ENCODE peak calls at places on chromosome 7, in eight cellular contexts. L is esophagus squamous epithelium, F is upper lobe of right lung, E is lower leg skin, C is MM.1S, T is spleen, V is GM23338, H is lower lobe of right lung. O is an unnamed sample.

GRCh38 chr7:100888529-100888987 is 957 bp downstream of the UFSP1 start:
- DNase-seq in L (no peak), F (no peak), E (no peak), C (no peak), T (no peak), V (no peak), H (no peak), O (no peak)

GRCh38 chr7:75971961-75972763 is 22.2 kb downstream of the TMEM120A start:
- DNase-seq in L (no peak), F (peak; percentile 78), E (no peak), C (no peak), T (peak; percentile 81), V (peak; percentile 73), H (peak; percentile 75), O (no peak)

GRCh38 chr7:80659120-80660055 is 20.9 kb downstream of the CD36 start:
- DNase-seq in L (no peak), F (no peak), E (no peak), C (peak; percentile 36), T (no peak), V (peak; percentile 44), H (no peak), O (no peak)

GRCh38 chr7:45885264-45885882 is 2.9 kb upstream of the IGFBP1 start:
- DNase-seq in L (no peak), F (no peak), E (peak; percentile 54), C (no peak), T (no peak), V (no peak), H (no peak), O (no peak)

GRCh38 chr7:140453273-140453672 is 26.0 kb downstream of the MKRN1 start:
- DNase-seq in L (no peak), F (no peak), E (no peak), C (no peak), T (no peak), V (no peak), H (no peak), O (no peak)

GRCh38 chr7:8442295-8442813 is 8.9 kb downstream of the NXPH1 start:
- DNase-seq in L (no peak), F (no peak), E (no peak), C (no peak), T (peak; percentile 59), V (no peak), H (no peak), O (no peak)

GRCh38 chr7:55377162-55377810 is 12.1 kb downstream of the LANCL2 start:
- DNase-seq in L (no peak), F (no peak), E (no peak), C (no peak), T (no peak), V (no peak), H (no peak), O (no peak)

GRCh38 chr7:3168869-3169268 is 125.2 kb upstream of the CARD11 start:
- DNase-seq in L (no peak), F (no peak), E (no peak), C (no peak), T (no peak), V (no peak), H (peak; percentile 6), O (no peak)

GRCh38 chr7:134476044-134476443 is 17.1 kb upstream of the AKR1B1 start:
- DNase-seq in L (no peak), F (no peak), E (no peak), C (no peak), T (no peak), V (no peak), H (no peak), O (no peak)

GRCh38 chr7:111894518-111894917 is 311.7 kb downstream of the DOCK4 start:
- DNase-seq in L (no peak), F (no peak), E (no peak), C (no peak), T (no peak), V (no peak), H (no peak), O (no peak)

GRCh38 chr7:141906285-141906684 is 9.9 kb upstream of the OR9A4 start:
- DNase-seq in L (no peak), F (no peak), E (no peak), C (no peak), T (no peak), V (no peak), H (no peak), O (no peak)

GRCh38 chr7:136807598-136807997 is 60.9 kb upstream of the CHRM2 start:
- DNase-seq in L (no peak), F (no peak), E (no peak), C (no peak), T (no peak), V (peak; percentile 48), H (no peak), O (no peak)

GRCh38 chr7:98240961-98241673 is 10.9 kb downstream of the TECPR1 start:
- DNase-seq in L (no peak), F (no peak), E (no peak), C (peak; percentile 29), T (no peak), V (peak; percentile 80), H (no peak), O (no peak)

GRCh38 chr7:40859965-40860543 is 725.2 kb downstream of the SUGCT start:
- DNase-seq in L (no peak), F (no peak), E (no peak), C (no peak), T (no peak), V (no peak), H (no peak), O (no peak)

GRCh38 chr7:153887756-153888591 is 164.2 kb upstream of the DPP6 start:
- DNase-seq in L (no peak), F (no peak), E (no peak), C (no peak), T (no peak), V (no peak), H (peak; percentile 42), O (no peak)

GRCh38 chr7:99408347-99409191 is at the start of the genes BUD31 and PDAP1:
- DNase-seq in L (peak; percentile 67), F (peak; percentile 97), E (peak; percentile 99), C (peak; percentile 93), T (peak; percentile 97), V (peak; percentile 96), H (peak; percentile 95), O (peak; percentile 93)
- TF ChIP-seq CTCF in L (no peak), F (peak; percentile 22), E (no peak), C (no peak), T (peak; percentile 31), V (no peak), H (peak; percentile 25), O (no peak)

DNA sequence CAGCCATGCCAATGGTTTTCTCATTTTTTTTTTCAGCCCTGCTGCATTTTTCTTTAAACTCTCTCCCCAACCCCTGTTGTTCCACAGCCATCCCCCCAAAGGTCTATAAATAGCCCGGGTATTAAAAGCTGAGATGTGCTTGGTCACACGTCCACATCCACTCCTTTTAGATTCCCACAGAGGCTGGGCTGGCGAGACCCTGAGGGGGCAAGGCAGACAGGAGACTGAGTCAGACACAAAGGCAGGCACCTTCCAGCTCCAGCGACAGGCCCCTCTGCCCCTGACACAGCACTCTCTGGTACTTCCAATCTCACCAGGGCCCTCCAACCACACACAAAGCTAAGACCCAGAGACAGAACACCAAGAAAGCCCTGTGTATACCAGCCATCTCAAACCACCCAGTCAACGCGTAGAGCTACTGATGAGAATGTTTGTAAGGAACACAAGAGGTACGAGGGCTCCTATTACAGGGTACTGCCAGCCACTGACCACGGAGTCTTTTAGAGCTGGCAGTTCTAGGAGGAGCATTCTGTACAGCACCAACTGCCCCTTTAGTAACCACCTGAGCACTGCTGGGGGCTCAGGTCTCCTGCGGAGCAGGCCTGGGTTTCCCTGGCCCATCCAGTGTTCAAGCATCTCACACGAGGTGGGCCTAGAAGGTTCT is 64.2 kb upstream of the DDC start:
- DNase-seq in L (no peak), F (peak; percentile 33), E (no peak), C (no peak), T (no peak), V (no peak), H (no peak), O (no peak)
- TF ChIP-seq CTCF in L (no peak), F (no peak), E (no peak), C (no peak), T (no peak), V (no peak), H (no peak), O (no peak)

DNA sequence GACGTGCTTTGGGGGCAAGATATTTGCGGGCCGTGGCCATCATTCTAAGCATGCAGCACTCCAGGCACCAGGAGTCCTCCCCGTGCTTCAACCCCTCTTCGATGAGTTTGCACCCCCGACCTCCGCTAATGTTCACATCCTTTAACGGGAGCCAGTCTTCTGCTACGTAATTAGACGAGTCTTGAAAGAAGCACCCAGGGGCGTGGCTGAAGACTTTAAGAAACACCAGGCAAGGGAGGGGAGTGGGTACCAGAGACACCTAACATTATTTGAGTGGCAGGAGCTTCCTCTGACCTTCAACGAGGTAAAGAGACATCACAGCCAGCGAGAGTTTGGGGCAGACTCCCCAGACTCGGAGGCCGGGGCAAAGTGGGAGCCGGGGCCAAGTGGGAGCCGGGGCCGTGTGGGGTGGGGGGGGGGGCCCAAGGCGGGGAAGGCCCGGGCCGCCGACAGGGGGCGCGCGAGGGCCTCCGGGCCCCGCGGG is 31.1 kb upstream of the TOMM7 start:
- DNase-seq in L (no peak), F (peak; percentile 63), E (peak; percentile 84), C (peak; percentile 53), T (peak; percentile 76), V (peak; percentile 70), H (no peak), O (no peak)
- TF ChIP-seq CTCF in L (peak; percentile 91), F (no peak), E (no peak), C (peak; percentile 34), T (peak; percentile 98), V (peak; percentile 25), H (no peak), O (no peak)

GRCh38 chr7:102093599-102094001 is 193.1 kb upstream of the SH2B2 start:
- DNase-seq in L (no peak), F (peak; percentile 19), E (no peak), C (no peak), T (no peak), V (no peak), H (no peak), O (no peak)
- TF ChIP-seq CTCF in L (no peak), F (no peak), E (no peak), C (no peak), T (no peak), V (no peak), H (no peak), O (no peak)